ENCODE peak calls at places on chromosomes 6 and 20, in five cellular contexts. One of them, this sample, is unnamed.
A peak's percentile ranks its signal among the peaks of the same experiment; 100 is the strongest.

GRCh38 chr20:64246616-64247311 is 8.8 kb upstream of the PCMTD2 start:
- DNase-seq in fibroblast of the conjunctiva: no peak
- DNase-seq in stimulated activated CD8-positive, alpha-beta memory T cell treated with anti-CD3 and anti-CD28 coated beads, Interleukin-2, amount 100 ng/mL, for 1 hour: no peak
- DNase-seq in M059J: no peak
- DNase-seq in Calu3: no peak
- DNase-seq in this sample: no peak

GRCh38 chr20:53609501-53610445 is 16.1 kb upstream of the ZNF217 start:
- DNase-seq in fibroblast of the conjunctiva: no peak
- DNase-seq in stimulated activated CD8-positive, alpha-beta memory T cell treated with anti-CD3 and anti-CD28 coated beads, Interleukin-2, amount 100 ng/mL, for 1 hour: peak; percentile 57
- DNase-seq in M059J: peak; percentile 85
- DNase-seq in Calu3: no peak
- DNase-seq in this sample: no peak

GRCh38 chr6:90294614-90294988 is 2.0 kb downstream of the BACH2 start:
- DNase-seq in fibroblast of the conjunctiva: no peak
- DNase-seq in stimulated activated CD8-positive, alpha-beta memory T cell treated with anti-CD3 and anti-CD28 coated beads, Interleukin-2, amount 100 ng/mL, for 1 hour: peak; percentile 30
- DNase-seq in M059J: no peak
- DNase-seq in Calu3: no peak
- DNase-seq in this sample: no peak

GRCh38 chr6:133995296-133995695 is 42.3 kb downstream of the TBPL1 start:
- DNase-seq in fibroblast of the conjunctiva: no peak
- DNase-seq in stimulated activated CD8-positive, alpha-beta memory T cell treated with anti-CD3 and anti-CD28 coated beads, Interleukin-2, amount 100 ng/mL, for 1 hour: no peak
- DNase-seq in M059J: no peak
- DNase-seq in Calu3: no peak
- DNase-seq in this sample: no peak

GRCh38 chr6:52500268-52501129 is 76.4 kb downstream of the TRAM2 start:
- DNase-seq in fibroblast of the conjunctiva: no peak
- DNase-seq in stimulated activated CD8-positive, alpha-beta memory T cell treated with anti-CD3 and anti-CD28 coated beads, Interleukin-2, amount 100 ng/mL, for 1 hour: no peak
- DNase-seq in M059J: no peak
- DNase-seq in Calu3: no peak
- DNase-seq in this sample: no peak

GRCh38 chr6:43452896-43453295 is 2.5 kb downstream of the DLK2 start:
- DNase-seq in fibroblast of the conjunctiva: no peak
- DNase-seq in stimulated activated CD8-positive, alpha-beta memory T cell treated with anti-CD3 and anti-CD28 coated beads, Interleukin-2, amount 100 ng/mL, for 1 hour: no peak
- DNase-seq in M059J: no peak
- DNase-seq in Calu3: no peak
- DNase-seq in this sample: no peak

GRCh38 chr6:137494967-137495595 is 887 bp upstream of the OLIG3 start:
- DNase-seq in fibroblast of the conjunctiva: no peak
- DNase-seq in stimulated activated CD8-positive, alpha-beta memory T cell treated with anti-CD3 and anti-CD28 coated beads, Interleukin-2, amount 100 ng/mL, for 1 hour: no peak
- DNase-seq in M059J: no peak
- DNase-seq in Calu3: no peak
- DNase-seq in this sample: no peak

GRCh38 chr6:7697820-7698623 is 27.9 kb upstream of the BMP6 start:
- DNase-seq in fibroblast of the conjunctiva: peak; percentile 85
- DNase-seq in stimulated activated CD8-positive, alpha-beta memory T cell treated with anti-CD3 and anti-CD28 coated beads, Interleukin-2, amount 100 ng/mL, for 1 hour: no peak
- DNase-seq in M059J: peak; percentile 89
- DNase-seq in Calu3: no peak
- DNase-seq in this sample: no peak

GRCh38 chr6:89260310-89260709 is 43.2 kb upstream of the GABRR1 start:
- DNase-seq in fibroblast of the conjunctiva: no peak
- DNase-seq in stimulated activated CD8-positive, alpha-beta memory T cell treated with anti-CD3 and anti-CD28 coated beads, Interleukin-2, amount 100 ng/mL, for 1 hour: no peak
- DNase-seq in M059J: no peak
- DNase-seq in Calu3: no peak
- DNase-seq in this sample: no peak

GRCh38 chr20:46130534-46130933 is 12.4 kb downstream of the CD40 start:
- DNase-seq in fibroblast of the conjunctiva: no peak
- DNase-seq in stimulated activated CD8-positive, alpha-beta memory T cell treated with anti-CD3 and anti-CD28 coated beads, Interleukin-2, amount 100 ng/mL, for 1 hour: no peak
- DNase-seq in M059J: no peak
- DNase-seq in Calu3: no peak
- DNase-seq in this sample: no peak

GRCh38 chr6:11538799-11539468 is 1.4 kb downstream of the TMEM170B start:
- DNase-seq in fibroblast of the conjunctiva: no peak
- DNase-seq in stimulated activated CD8-positive, alpha-beta memory T cell treated with anti-CD3 and anti-CD28 coated beads, Interleukin-2, amount 100 ng/mL, for 1 hour: no peak
- DNase-seq in M059J: no peak
- DNase-seq in Calu3: no peak
- DNase-seq in this sample: no peak

GRCh38 chr20:48003021-48003420 is 217.7 kb upstream of the SULF2 start:
- DNase-seq in fibroblast of the conjunctiva: no peak
- DNase-seq in stimulated activated CD8-positive, alpha-beta memory T cell treated with anti-CD3 and anti-CD28 coated beads, Interleukin-2, amount 100 ng/mL, for 1 hour: no peak
- DNase-seq in M059J: no peak
- DNase-seq in Calu3: no peak
- DNase-seq in this sample: no peak

GRCh38 chr6:158481612-158482473 is 78.0 kb upstream of the TMEM181 start:
- DNase-seq in fibroblast of the conjunctiva: no peak
- DNase-seq in stimulated activated CD8-positive, alpha-beta memory T cell treated with anti-CD3 and anti-CD28 coated beads, Interleukin-2, amount 100 ng/mL, for 1 hour: no peak
- DNase-seq in M059J: peak; percentile 98
- DNase-seq in Calu3: no peak
- DNase-seq in this sample: peak; percentile 53

GRCh38 chr6:153038378-153038777 is 35.9 kb upstream of the MTRF1L start:
- DNase-seq in fibroblast of the conjunctiva: no peak
- DNase-seq in stimulated activated CD8-positive, alpha-beta memory T cell treated with anti-CD3 and anti-CD28 coated beads, Interleukin-2, amount 100 ng/mL, for 1 hour: no peak
- DNase-seq in M059J: peak; percentile 73
- DNase-seq in Calu3: no peak
- DNase-seq in this sample: no peak

GRCh38 chr6:56335733-56336132 is 88.4 kb upstream of the COL21A1 start:
- DNase-seq in fibroblast of the conjunctiva: peak; percentile 77
- DNase-seq in stimulated activated CD8-positive, alpha-beta memory T cell treated with anti-CD3 and anti-CD28 coated beads, Interleukin-2, amount 100 ng/mL, for 1 hour: no peak
- DNase-seq in M059J: peak; percentile 99
- DNase-seq in Calu3: no peak
- DNase-seq in this sample: no peak

GRCh38 chr20:57266251-57267157 is at the start of gene BMP7:
- DNase-seq in fibroblast of the conjunctiva: no peak
- DNase-seq in stimulated activated CD8-positive, alpha-beta memory T cell treated with anti-CD3 and anti-CD28 coated beads, Interleukin-2, amount 100 ng/mL, for 1 hour: no peak
- DNase-seq in M059J: peak; percentile 23
- DNase-seq in Calu3: no peak
- DNase-seq in this sample: peak; percentile 33

This sample was measured in putamen.